ENCODE peak calls at places on chromosomes 4 and X, in six cellular contexts. A is K562, P is GM12878, Z is H1, E is SK-N-SH, N is HepG2. M is an unnamed sample.

GRCh38 chr4:72418458-72418857 is 150.6 kb downstream of the ADAMTS3 start:
- DNase-seq in A (no peak), P (no peak), Z (no peak), E (peak; percentile 58), N (no peak), M (no peak)

GRCh38 chr4:127370495-127371069 is 262.2 kb upstream of the INTU start:
- DNase-seq in A (no peak), P (no peak), Z (no peak), E (no peak), N (no peak), M (peak; percentile 22)

GRCh38 chrX:43998374-43998773 is 25.2 kb upstream of the NDP start:
- DNase-seq in A (no peak), P (no peak), Z (no peak), E (no peak), N (no peak), M (no peak)

GRCh38 chr4:159594576-159594975 is 491.7 kb downstream of the RAPGEF2 start:
- DNase-seq in A (no peak), P (no peak), Z (no peak), E (no peak), N (no peak), M (no peak)

GRCh38 chrX:84724576-84724975 is 222.3 kb upstream of the HDX start:
- DNase-seq in A (no peak), P (no peak), Z (no peak), E (no peak), N (no peak), M (no peak)

GRCh38 chrX:39619182-39620009 is 478.4 kb downstream of the BCOR start:
- DNase-seq in A (peak; percentile 65), P (no peak), Z (no peak), E (peak; percentile 41), N (no peak), M (no peak)

GRCh38 chrX:118853596-118853995 is 30.0 kb downstream of the ZCCHC12 start:
- DNase-seq in A (no peak), P (no peak), Z (no peak), E (no peak), N (no peak), M (no peak)

GRCh38 chr4:138609943-138610350 is 367.8 kb upstream of the SLC7A11 start:
- DNase-seq in A (no peak), P (no peak), Z (no peak), E (no peak), N (no peak), M (no peak)

GRCh38 chr4:38760915-38761314 is 21.9 kb downstream of the TLR10 start:
- DNase-seq in A (no peak), P (peak; percentile 83), Z (no peak), E (no peak), N (no peak), M (no peak)

GRCh38 chr4:10098770-10099139 is 17.8 kb downstream of the WDR1 start:
- DNase-seq in A (no peak), P (no peak), Z (no peak), E (no peak), N (no peak), M (no peak)

GRCh38 chr4:108473163-108473720 is 147.1 kb upstream of the RPL34 start:
- DNase-seq in A (no peak), P (no peak), Z (no peak), E (peak; percentile 32), N (no peak), M (no peak)

GRCh38 chrX:120308558-120308957 is 2.7 kb downstream of the TMEM255A start:
- DNase-seq in A (no peak), P (no peak), Z (peak; percentile 36), E (no peak), N (no peak), M (no peak)

GRCh38 chr4:124105212-124105611 is 607.3 kb downstream of the ANKRD50 start:
- DNase-seq in A (no peak), P (no peak), Z (no peak), E (no peak), N (no peak), M (no peak)

GRCh38 chr4:88628746-88629145 is 36.5 kb downstream of the HERC3 start:
- DNase-seq in A (no peak), P (no peak), Z (no peak), E (no peak), N (no peak), M (no peak)

GRCh38 chr4:72987741-72988729 is 81.5 kb downstream of the COX18 start:
- DNase-seq in A (no peak), P (no peak), Z (no peak), E (no peak), N (no peak), M (no peak)

GRCh38 chr4:6674500-6675149 is 19.1 kb upstream of the S100P start:
- DNase-seq in A (no peak), P (peak; percentile 45), Z (no peak), E (peak; percentile 62), N (peak; percentile 60), M (no peak)

GRCh38 chr4:47383829-47384427 is 79.6 kb downstream of the COMMD8 start:
- DNase-seq in A (peak; percentile 14), P (no peak), Z (no peak), E (peak; percentile 43), N (peak; percentile 7), M (no peak)

GRCh38 chrX:135170877-135171519 is at the start of gene CT55:
- DNase-seq in A (peak; percentile 91), P (no peak), Z (no peak), E (peak; percentile 31), N (no peak), M (no peak)

GRCh38 chr4:58688603-58689002 is 1578.4 kb upstream of the IGFBP7 start:
- DNase-seq in A (no peak), P (no peak), Z (no peak), E (no peak), N (no peak), M (no peak)

GRCh38 chrX:36684053-36684452 is 324.1 kb upstream of the FAM47C start:
- DNase-seq in A (no peak), P (no peak), Z (no peak), E (no peak), N (no peak), M (no peak)

GRCh38 chr4:53322696-53323095 is 43.2 kb downstream of the SCFD2 start:
- DNase-seq in A (no peak), P (no peak), Z (no peak), E (no peak), N (peak; percentile 82), M (no peak)

GRCh38 chrX:118182050-118182449 is 65.4 kb upstream of the KLHL13 start:
- DNase-seq in A (no peak), P (no peak), Z (no peak), E (no peak), N (no peak), M (no peak)

GRCh38 chrX:46554942-46555341 is 9.7 kb upstream of the ZNF674 start:
- DNase-seq in A (no peak), P (no peak), Z (no peak), E (no peak), N (peak; percentile 6), M (no peak)
- TF ChIP-seq CTCF in A (peak; percentile 39), P (peak; percentile 52), Z (no peak), E (peak; percentile 66), N (no peak), M (no peak)

DNA sequence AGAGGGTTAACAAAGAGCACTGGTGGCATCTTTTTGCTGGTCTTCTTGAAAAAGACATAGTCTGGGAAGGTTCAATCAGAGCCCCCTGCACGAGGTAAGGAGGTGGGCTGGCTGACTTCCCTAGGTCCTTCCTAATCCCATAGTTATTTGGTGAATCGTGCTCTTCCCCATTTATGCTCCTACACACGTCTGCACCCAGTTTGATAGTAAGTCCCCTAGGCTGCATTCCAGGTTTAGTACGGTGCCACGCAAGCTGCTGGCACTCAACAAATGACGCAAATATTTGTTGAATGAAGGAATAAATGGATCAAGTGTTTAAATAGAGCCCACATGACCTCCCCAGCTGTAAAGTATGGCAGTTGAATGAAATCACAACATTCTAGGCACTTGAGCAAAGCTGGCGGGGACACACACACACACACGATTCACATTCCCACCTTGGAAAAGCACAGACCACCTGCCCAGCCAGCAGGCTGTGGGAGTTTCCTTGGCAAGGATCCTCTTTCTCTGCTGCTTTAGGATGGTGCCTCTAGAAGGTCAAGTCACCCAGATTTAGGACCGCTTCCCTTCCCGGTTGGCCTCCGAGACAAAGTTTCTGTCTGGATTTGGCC is 855 bp downstream of the FAM184B start:
- DNase-seq in A (no peak), P (no peak), Z (no peak), E (no peak), N (no peak), M (no peak)
- TF ChIP-seq GABPA in A (no peak), P (no peak), Z (no peak), E (no peak), N (no peak), M (no peak)

GRCh38 chr4:17578482-17578891 is 1.5 kb downstream of the LAP3 start:
- DNase-seq in A (no peak), P (peak; percentile 34), Z (no peak), E (no peak), N (no peak), M (no peak)

GRCh38 chr4:17574206-17574605 is 2.8 kb upstream of the LAP3 start:
- DNase-seq in A (no peak), P (no peak), Z (no peak), E (no peak), N (no peak), M (no peak)

GRCh38 chr4:17580969-17581368 is 4.0 kb downstream of the LAP3 start:
- DNase-seq in A (no peak), P (no peak), Z (no peak), E (no peak), N (no peak), M (no peak)

GRCh38 chr4:17577660-17578481 is 873 bp downstream of the LAP3 start:
- DNase-seq in A (no peak), P (no peak), Z (no peak), E (peak; percentile 77), N (no peak), M (peak; percentile 47)

DNA sequence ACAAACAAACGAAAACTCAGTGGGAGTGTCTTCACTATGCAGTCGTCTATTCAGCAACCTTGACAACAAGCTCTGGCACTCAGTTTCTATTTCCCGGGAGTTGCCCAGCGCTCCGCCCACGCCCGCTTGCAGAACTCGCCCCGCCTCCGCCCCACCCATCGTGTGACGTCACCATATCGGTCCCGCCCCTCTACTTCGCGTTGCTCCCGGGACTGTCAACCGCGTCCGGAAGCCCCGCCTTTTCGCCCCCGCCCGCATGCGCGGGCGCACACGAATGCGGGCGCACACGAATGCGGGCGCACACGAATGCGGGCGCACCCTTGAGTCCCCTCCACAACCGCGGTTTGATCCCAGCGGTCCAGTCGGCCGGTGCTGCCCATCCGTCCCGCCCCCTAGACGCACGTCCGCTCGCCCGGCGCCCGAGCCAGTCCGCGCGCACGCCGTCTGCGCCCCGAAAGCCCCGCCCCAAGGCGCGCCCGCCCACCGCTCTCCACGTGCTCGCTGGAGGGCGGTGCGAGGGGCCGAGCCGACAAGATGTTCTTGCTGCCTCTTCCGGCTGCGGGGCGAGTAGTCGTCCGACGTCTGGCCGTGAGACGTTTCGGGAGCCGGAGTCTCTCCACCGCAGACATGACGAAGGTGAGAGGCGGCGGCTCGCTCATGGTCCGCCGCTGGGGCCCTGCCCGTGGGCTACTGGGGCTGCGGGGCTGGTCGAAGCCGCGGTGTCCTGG is at the start of gene LAP3:
- DNase-seq in A (peak; percentile 96), P (peak; percentile 91), Z (peak; percentile 89), E (peak; percentile 97), N (peak; percentile 90), M (peak; percentile 86)
- TF ChIP-seq POLR2AphosphoS5 in A (peak; percentile 68), P (peak; percentile 99), Z (peak; percentile 95), E (peak; percentile 95), N (peak; percentile 88), M (peak; percentile 90)

DNA sequence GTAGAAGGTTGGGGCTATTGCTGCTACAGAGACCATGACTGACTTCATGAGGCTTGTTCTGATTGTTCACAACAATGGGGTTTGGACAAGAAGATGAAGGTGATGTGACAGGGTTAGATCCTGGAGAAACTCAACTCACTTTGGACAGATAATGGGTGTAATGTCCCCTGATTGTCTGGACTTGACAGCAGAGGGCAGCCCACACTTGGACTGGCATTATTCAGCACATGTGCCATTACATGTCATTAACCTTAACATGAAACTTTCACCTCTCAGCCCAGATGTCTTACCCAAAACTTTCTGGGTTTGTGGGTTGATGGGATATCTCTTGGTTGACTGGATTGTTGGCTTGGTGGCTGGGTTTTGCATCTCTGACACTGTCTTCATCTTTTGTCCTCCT is 101.5 kb downstream of the MXRA5 start:
- DNase-seq in A (no peak), P (no peak), Z (no peak), E (no peak), N (no peak), M (no peak)
- TF ChIP-seq CTCF in A (no peak), P (no peak), Z (no peak), E (peak; percentile 17), N (no peak), M (no peak)